ENCODE peak calls at places on chromosomes 5 and 9, in ten cellular contexts. One of them, this sample, is unnamed.

GRCh38 chr5:36276864-36277263 is 24.8 kb downstream of the RANBP3L start:
- DNase-seq in H9: no peak
- DNase-seq in cardiac muscle cell: no peak
- DNase-seq in fibroblast of lung: no peak
- DNase-seq in stomach: no peak
- DNase-seq in psoas muscle: peak
- DNase-seq in PC-3: no peak
- DNase-seq in HL-60: no peak
- DNase-seq in A549: no peak
- DNase-seq in coronary artery: no peak
- DNase-seq in this sample: no peak

GRCh38 chr5:36206913-36207312 is 34.8 kb downstream of the NADK2 start:
- DNase-seq in H9: no peak
- DNase-seq in cardiac muscle cell: no peak
- DNase-seq in fibroblast of lung: peak
- DNase-seq in stomach: no peak
- DNase-seq in psoas muscle: no peak
- DNase-seq in PC-3: no peak
- DNase-seq in HL-60: no peak
- DNase-seq in A549: no peak
- DNase-seq in coronary artery: no peak
- DNase-seq in this sample: no peak

GRCh38 chr5:124735169-124735858 is 11.1 kb downstream of the ZNF608 start:
- DNase-seq in H9: peak
- DNase-seq in cardiac muscle cell: peak
- DNase-seq in fibroblast of lung: peak
- DNase-seq in stomach: no peak
- DNase-seq in psoas muscle: peak
- DNase-seq in PC-3: no peak
- DNase-seq in HL-60: no peak
- DNase-seq in A549: no peak
- DNase-seq in coronary artery: no peak
- DNase-seq in this sample: peak

GRCh38 chr9:136218271-136218670 is 13.3 kb upstream of the LHX3 start:
- DNase-seq in H9: no peak
- DNase-seq in cardiac muscle cell: no peak
- DNase-seq in fibroblast of lung: no peak
- DNase-seq in stomach: no peak
- DNase-seq in psoas muscle: no peak
- DNase-seq in PC-3: no peak
- DNase-seq in HL-60: no peak
- DNase-seq in A549: no peak
- DNase-seq in coronary artery: no peak
- DNase-seq in this sample: no peak

GRCh38 chr5:65809817-65810531 is 88.0 kb downstream of the NLN start:
- DNase-seq in H9: no peak
- DNase-seq in cardiac muscle cell: peak
- DNase-seq in fibroblast of lung: peak
- DNase-seq in stomach: peak
- DNase-seq in psoas muscle: no peak
- DNase-seq in PC-3: peak
- DNase-seq in HL-60: no peak
- DNase-seq in A549: no peak
- DNase-seq in coronary artery: no peak
- DNase-seq in this sample: peak

GRCh38 chr5:164235176-164235914 is 729.9 kb downstream of the MAT2B start:
- DNase-seq in H9: no peak
- DNase-seq in cardiac muscle cell: peak
- DNase-seq in fibroblast of lung: peak
- DNase-seq in stomach: no peak
- DNase-seq in psoas muscle: no peak
- DNase-seq in PC-3: peak
- DNase-seq in HL-60: no peak
- DNase-seq in A549: no peak
- DNase-seq in coronary artery: no peak
- DNase-seq in this sample: no peak

GRCh38 chr5:75286211-75286773 is 49.6 kb upstream of the ANKRD31 start:
- DNase-seq in H9: no peak
- DNase-seq in cardiac muscle cell: no peak
- DNase-seq in fibroblast of lung: no peak
- DNase-seq in stomach: no peak
- DNase-seq in psoas muscle: no peak
- DNase-seq in PC-3: no peak
- DNase-seq in HL-60: no peak
- DNase-seq in A549: no peak
- DNase-seq in coronary artery: no peak
- DNase-seq in this sample: no peak

GRCh38 chr5:165579911-165580310 is 2074.5 kb downstream of the MAT2B start:
- DNase-seq in H9: no peak
- DNase-seq in cardiac muscle cell: no peak
- DNase-seq in fibroblast of lung: peak
- DNase-seq in stomach: no peak
- DNase-seq in psoas muscle: no peak
- DNase-seq in PC-3: no peak
- DNase-seq in HL-60: no peak
- DNase-seq in A549: no peak
- DNase-seq in coronary artery: no peak
- DNase-seq in this sample: no peak

GRCh38 chr9:82418334-82418733 is 429.8 kb downstream of the SPATA31D1 start:
- DNase-seq in H9: no peak
- DNase-seq in cardiac muscle cell: no peak
- DNase-seq in fibroblast of lung: peak
- DNase-seq in stomach: no peak
- DNase-seq in psoas muscle: no peak
- DNase-seq in PC-3: peak
- DNase-seq in HL-60: no peak
- DNase-seq in A549: no peak
- DNase-seq in coronary artery: no peak
- DNase-seq in this sample: no peak

GRCh38 chr9:136687721-136688223 is 515 bp upstream of the AGPAT2 start:
- DNase-seq in H9: no peak
- DNase-seq in cardiac muscle cell: no peak
- DNase-seq in fibroblast of lung: no peak
- DNase-seq in stomach: peak
- DNase-seq in psoas muscle: peak
- DNase-seq in PC-3: peak
- DNase-seq in HL-60: no peak
- DNase-seq in A549: no peak
- DNase-seq in coronary artery: no peak
- DNase-seq in this sample: no peak

GRCh38 chr5:56126487-56127179 is 106.5 kb downstream of the ANKRD55 start:
- DNase-seq in H9: no peak
- DNase-seq in cardiac muscle cell: peak
- DNase-seq in fibroblast of lung: peak
- DNase-seq in stomach: no peak
- DNase-seq in psoas muscle: no peak
- DNase-seq in PC-3: peak
- DNase-seq in HL-60: no peak
- DNase-seq in A549: no peak
- DNase-seq in coronary artery: no peak
- DNase-seq in this sample: peak

GRCh38 chr5:95812100-95812472 is 10.4 kb downstream of the GLRX start:
- DNase-seq in H9: no peak
- DNase-seq in cardiac muscle cell: peak
- DNase-seq in fibroblast of lung: peak
- DNase-seq in stomach: no peak
- DNase-seq in psoas muscle: peak
- DNase-seq in PC-3: no peak
- DNase-seq in HL-60: no peak
- DNase-seq in A549: no peak
- DNase-seq in coronary artery: no peak
- DNase-seq in this sample: peak

DNA sequence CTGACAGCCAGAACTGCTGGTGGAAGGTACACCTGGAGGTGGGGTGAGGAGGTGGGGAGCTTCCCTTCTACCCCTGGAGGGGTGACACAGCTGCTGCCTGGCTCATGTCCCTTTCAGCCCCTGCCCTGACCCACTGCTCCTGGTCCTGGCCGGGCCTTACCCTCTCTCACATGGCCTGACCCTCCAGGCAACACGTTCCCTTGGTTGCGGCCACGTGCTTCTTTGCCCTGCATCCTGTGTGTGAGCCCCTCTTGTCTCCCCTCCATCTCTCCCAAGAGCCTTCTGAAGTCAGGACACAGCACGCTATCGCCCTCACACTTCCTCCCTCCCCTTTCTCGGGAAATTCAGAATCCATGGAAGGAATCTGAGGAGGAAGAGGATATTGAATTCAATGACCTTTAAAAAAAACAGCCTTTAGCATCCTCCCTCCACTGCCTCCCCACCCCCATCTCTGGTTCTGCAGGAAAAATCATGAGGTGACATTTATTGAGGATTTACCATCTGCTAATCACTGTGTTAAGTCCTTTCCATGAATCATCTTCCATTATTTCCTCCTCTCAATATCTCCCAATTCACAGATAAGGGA is 8.4 kb downstream of the AQP3 start:
- DNase-seq in H9: no peak
- DNase-seq in cardiac muscle cell: no peak
- DNase-seq in fibroblast of lung: no peak
- DNase-seq in stomach: no peak
- DNase-seq in psoas muscle: no peak
- DNase-seq in PC-3: no peak
- DNase-seq in HL-60: no peak
- DNase-seq in A549: no peak
- DNase-seq in coronary artery: no peak
- DNase-seq in this sample: no peak
- H3K27ac ChIP-seq in H9: no peak
- H3K27ac ChIP-seq in cardiac muscle cell: no peak
- H3K27ac ChIP-seq in fibroblast of lung: no peak
- H3K27ac ChIP-seq in stomach: no peak
- H3K27ac ChIP-seq in psoas muscle: no peak
- H3K27ac ChIP-seq in PC-3: peak
- H3K27ac ChIP-seq in HL-60: no peak
- H3K27ac ChIP-seq in A549: peak
- H3K27ac ChIP-seq in coronary artery: no peak
- H3K27ac ChIP-seq in this sample: no peak

DNA sequence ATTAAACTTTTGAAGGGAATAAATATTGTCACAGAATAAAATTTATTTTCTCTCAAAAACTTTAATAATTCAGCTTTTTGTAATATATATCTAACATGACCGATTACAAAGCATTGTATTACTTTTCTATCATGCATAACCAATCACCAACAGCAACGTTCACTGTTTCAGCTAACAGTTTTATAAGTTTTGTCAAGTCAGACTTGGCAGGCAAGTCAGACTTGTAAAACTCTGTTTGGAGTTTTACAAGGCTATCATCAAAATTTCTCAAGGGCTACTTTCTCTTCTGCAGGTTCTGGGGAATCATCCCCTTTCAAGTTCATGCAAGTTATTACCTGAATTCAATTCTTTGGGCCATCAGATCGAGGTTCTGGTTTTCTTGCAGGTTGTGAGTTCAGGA is 347.2 kb downstream of the CTNND2 start:
- DNase-seq in H9: no peak
- DNase-seq in cardiac muscle cell: no peak
- DNase-seq in fibroblast of lung: no peak
- DNase-seq in stomach: no peak
- DNase-seq in psoas muscle: no peak
- DNase-seq in PC-3: peak
- DNase-seq in HL-60: no peak
- DNase-seq in A549: no peak
- DNase-seq in coronary artery: no peak
- DNase-seq in this sample: no peak
- H3K27ac ChIP-seq in H9: no peak
- H3K27ac ChIP-seq in cardiac muscle cell: no peak
- H3K27ac ChIP-seq in fibroblast of lung: no peak
- H3K27ac ChIP-seq in stomach: no peak
- H3K27ac ChIP-seq in psoas muscle: no peak
- H3K27ac ChIP-seq in PC-3: no peak
- H3K27ac ChIP-seq in HL-60: no peak
- H3K27ac ChIP-seq in A549: no peak
- H3K27ac ChIP-seq in coronary artery: no peak
- H3K27ac ChIP-seq in this sample: no peak

DNA sequence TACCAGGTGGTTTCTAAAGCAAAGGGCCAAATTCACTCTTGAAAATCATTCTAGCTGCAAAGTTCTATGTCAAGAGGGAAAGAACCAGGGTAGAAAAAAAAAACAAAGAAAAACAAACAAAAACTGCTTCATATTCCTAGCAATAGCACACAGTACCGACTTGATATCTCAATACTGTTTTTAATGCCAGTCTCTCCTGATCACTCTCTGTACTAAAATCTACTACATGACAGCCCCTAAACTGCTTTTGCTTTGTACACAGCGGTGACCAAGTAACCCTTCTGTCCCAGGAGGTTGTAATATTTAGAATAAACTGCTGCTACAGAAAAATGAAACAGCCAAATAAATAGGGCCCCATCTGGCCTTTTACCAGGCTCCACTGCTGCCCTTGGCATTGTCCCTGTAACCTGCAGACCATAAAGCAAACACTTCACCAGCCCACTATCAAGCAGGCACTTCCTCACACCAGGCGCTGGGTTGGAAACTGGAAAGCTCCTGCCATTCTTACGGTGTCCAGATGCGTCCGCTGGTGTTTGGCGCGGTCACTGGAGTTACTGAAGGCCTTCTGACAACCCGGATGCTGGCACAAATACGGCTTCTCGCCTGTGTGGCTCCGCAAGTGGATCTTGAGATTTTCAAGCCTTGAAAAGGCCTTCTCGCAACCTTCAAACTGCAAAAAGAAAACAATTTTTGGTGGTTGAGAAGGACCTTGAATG is 363.2 kb downstream of the GLIS3 start:
- DNase-seq in H9: no peak
- DNase-seq in cardiac muscle cell: peak
- DNase-seq in fibroblast of lung: no peak
- DNase-seq in stomach: peak
- DNase-seq in psoas muscle: no peak
- DNase-seq in PC-3: no peak
- DNase-seq in HL-60: no peak
- DNase-seq in A549: no peak
- DNase-seq in coronary artery: no peak
- DNase-seq in this sample: peak
- H3K27ac ChIP-seq in H9: no peak
- H3K27ac ChIP-seq in cardiac muscle cell: no peak
- H3K27ac ChIP-seq in fibroblast of lung: no peak
- H3K27ac ChIP-seq in stomach: no peak
- H3K27ac ChIP-seq in psoas muscle: no peak
- H3K27ac ChIP-seq in PC-3: no peak
- H3K27ac ChIP-seq in HL-60: no peak
- H3K27ac ChIP-seq in A549: no peak
- H3K27ac ChIP-seq in coronary artery: peak
- H3K27ac ChIP-seq in this sample: no peak

DNA sequence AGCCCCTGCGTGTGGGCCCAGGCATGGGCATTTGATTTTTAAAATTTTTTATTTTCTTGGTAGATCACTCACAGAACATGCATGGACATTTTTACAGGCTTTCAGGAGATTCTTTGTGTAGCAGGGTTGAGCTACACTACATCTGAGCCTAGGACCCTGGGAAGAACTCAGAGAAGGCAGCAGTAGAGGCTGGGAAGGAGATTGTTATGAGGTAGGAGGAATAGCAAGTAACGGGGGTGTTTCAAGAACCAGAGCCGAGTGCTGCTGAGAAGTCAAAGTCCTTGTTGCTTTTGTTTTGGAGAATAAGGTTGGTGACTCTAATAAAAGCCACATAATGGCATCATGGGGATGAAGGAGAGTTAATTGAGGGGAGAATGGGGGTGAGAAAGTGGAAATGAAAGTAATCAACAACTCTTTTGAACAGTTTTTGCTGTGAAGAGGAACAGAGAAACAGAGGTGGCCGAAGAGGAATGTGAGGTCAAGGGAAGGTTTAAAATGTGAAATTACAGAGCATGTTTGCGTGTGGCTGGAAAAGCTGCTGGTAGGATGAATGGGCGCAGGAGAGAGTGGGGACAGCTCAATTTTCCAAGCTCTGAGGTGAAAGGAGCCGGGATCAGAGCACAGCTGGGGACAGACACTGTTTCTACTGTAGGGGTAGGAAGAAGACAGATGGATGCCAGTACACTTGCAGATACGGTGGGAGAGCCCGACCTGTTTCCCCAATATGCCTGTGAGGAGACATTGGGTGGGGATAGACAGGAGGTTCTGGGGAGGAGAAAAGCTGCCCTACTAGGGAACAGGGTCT is 4.7 kb upstream of the PDLIM7 start:
- DNase-seq in H9: no peak
- DNase-seq in cardiac muscle cell: no peak
- DNase-seq in fibroblast of lung: no peak
- DNase-seq in stomach: no peak
- DNase-seq in psoas muscle: no peak
- DNase-seq in PC-3: no peak
- DNase-seq in HL-60: no peak
- DNase-seq in A549: no peak
- DNase-seq in coronary artery: no peak
- DNase-seq in this sample: no peak
- H3K27ac ChIP-seq in H9: no peak
- H3K27ac ChIP-seq in cardiac muscle cell: no peak
- H3K27ac ChIP-seq in fibroblast of lung: no peak
- H3K27ac ChIP-seq in stomach: no peak
- H3K27ac ChIP-seq in psoas muscle: no peak
- H3K27ac ChIP-seq in PC-3: no peak
- H3K27ac ChIP-seq in HL-60: peak
- H3K27ac ChIP-seq in A549: no peak
- H3K27ac ChIP-seq in coronary artery: no peak
- H3K27ac ChIP-seq in this sample: no peak

This sample was measured in SK-N-SH.